ENCODE peak calls at places on chromosomes 12 and 14, in six cellular contexts. One of them, this sample, is unnamed.

GRCh38 chr12:51886021-51886710 is 1.7 kb upstream of the ANKRD33 start:
- DNase-seq in neural progenitor cell: no peak
- DNase-seq in mammary epithelial cell: peak
- DNase-seq in A549: peak
- DNase-seq in GM23338: peak
- DNase-seq in pancreas: no peak
- DNase-seq in this sample: peak

GRCh38 chr12:2854669-2855453 is 2.0 kb downstream of the TEX52 start:
- DNase-seq in mammary epithelial cell: no peak
- DNase-seq in A549: no peak
- DNase-seq in GM23338: no peak
- DNase-seq in neural progenitor cell: no peak
- DNase-seq in pancreas: peak
- DNase-seq in this sample: no peak

GRCh38 chr12:78316150-78316549 is 485.5 kb downstream of the NAV3 start:
- DNase-seq in neural progenitor cell: peak
- DNase-seq in A549: no peak
- DNase-seq in mammary epithelial cell: no peak
- DNase-seq in GM23338: peak
- DNase-seq in pancreas: no peak
- DNase-seq in this sample: no peak

GRCh38 chr12:7047318-7047717 is 13.2 kb upstream of the C1S start:
- DNase-seq in GM23338: no peak
- DNase-seq in mammary epithelial cell: no peak
- DNase-seq in A549: no peak
- DNase-seq in pancreas: no peak
- DNase-seq in neural progenitor cell: no peak
- DNase-seq in this sample: no peak

GRCh38 chr12:43969882-43970281 is 134.0 kb downstream of the TMEM117 start:
- DNase-seq in pancreas: no peak
- DNase-seq in neural progenitor cell: no peak
- DNase-seq in GM23338: no peak
- DNase-seq in mammary epithelial cell: peak
- DNase-seq in A549: no peak
- DNase-seq in this sample: no peak

GRCh38 chr12:94305293-94305957 is 154.2 kb downstream of the CEP83 start:
- DNase-seq in mammary epithelial cell: no peak
- DNase-seq in A549: no peak
- DNase-seq in pancreas: no peak
- DNase-seq in GM23338: peak
- DNase-seq in neural progenitor cell: no peak
- DNase-seq in this sample: peak

GRCh38 chr12:124651508-124652273 is 84.3 kb upstream of the NCOR2 start:
- DNase-seq in GM23338: no peak
- DNase-seq in mammary epithelial cell: no peak
- DNase-seq in A549: no peak
- DNase-seq in pancreas: no peak
- DNase-seq in neural progenitor cell: no peak
- DNase-seq in this sample: no peak

GRCh38 chr14:89206426-89206825 is 210.6 kb downstream of the FOXN3 start:
- DNase-seq in mammary epithelial cell: no peak
- DNase-seq in pancreas: no peak
- DNase-seq in A549: no peak
- DNase-seq in neural progenitor cell: no peak
- DNase-seq in GM23338: no peak
- DNase-seq in this sample: no peak

GRCh38 chr12:48991247-48992050 is 7.7 kb downstream of the DDN start:
- DNase-seq in A549: no peak
- DNase-seq in neural progenitor cell: no peak
- DNase-seq in GM23338: no peak
- DNase-seq in pancreas: no peak
- DNase-seq in mammary epithelial cell: no peak
- DNase-seq in this sample: no peak

GRCh38 chr14:69755299-69755698 is 11.6 kb upstream of the SRSF5 start:
- DNase-seq in neural progenitor cell: no peak
- DNase-seq in mammary epithelial cell: no peak
- DNase-seq in GM23338: no peak
- DNase-seq in A549: no peak
- DNase-seq in pancreas: no peak
- DNase-seq in this sample: no peak

GRCh38 chr14:60651936-60652673 is 2.8 kb upstream of the SIX1 start:
- DNase-seq in neural progenitor cell: peak
- DNase-seq in mammary epithelial cell: no peak
- DNase-seq in pancreas: peak
- DNase-seq in A549: no peak
- DNase-seq in GM23338: peak
- DNase-seq in this sample: no peak

GRCh38 chr12:125198647-125199046 is 133.4 kb downstream of the AACS start:
- DNase-seq in A549: no peak
- DNase-seq in pancreas: no peak
- DNase-seq in mammary epithelial cell: no peak
- DNase-seq in GM23338: peak
- DNase-seq in neural progenitor cell: peak
- DNase-seq in this sample: no peak

GRCh38 chr12:11901687-11902524 is 168.8 kb upstream of the BCL2L14 start:
- DNase-seq in mammary epithelial cell: no peak
- DNase-seq in pancreas: no peak
- DNase-seq in neural progenitor cell: no peak
- DNase-seq in A549: no peak
- DNase-seq in GM23338: no peak
- DNase-seq in this sample: no peak

GRCh38 chr14:66105819-66106218 is 380.4 kb upstream of the CCDC196 start:
- DNase-seq in A549: no peak
- DNase-seq in mammary epithelial cell: peak
- DNase-seq in GM23338: no peak
- DNase-seq in pancreas: no peak
- DNase-seq in neural progenitor cell: no peak
- DNase-seq in this sample: peak

GRCh38 chr14:90630407-90630806 is 185.8 kb downstream of the TTC7B start:
- DNase-seq in neural progenitor cell: no peak
- DNase-seq in A549: no peak
- DNase-seq in GM23338: no peak
- DNase-seq in pancreas: no peak
- DNase-seq in mammary epithelial cell: no peak
- DNase-seq in this sample: no peak

GRCh38 chr12:2998789-2999264 is 39.6 kb downstream of the TEAD4 start:
- DNase-seq in neural progenitor cell: peak
- DNase-seq in A549: no peak
- DNase-seq in pancreas: peak
- DNase-seq in mammary epithelial cell: no peak
- DNase-seq in GM23338: peak
- DNase-seq in this sample: peak

GRCh38 chr14:64841121-64841611 is 38.5 kb downstream of the SPTB start:
- DNase-seq in mammary epithelial cell: peak
- DNase-seq in pancreas: no peak
- DNase-seq in GM23338: peak
- DNase-seq in A549: peak
- DNase-seq in neural progenitor cell: peak
- DNase-seq in this sample: no peak

GRCh38 chr14:27553820-27554219 is 956.0 kb upstream of the NOVA1 start:
- DNase-seq in GM23338: peak
- DNase-seq in mammary epithelial cell: no peak
- DNase-seq in A549: no peak
- DNase-seq in pancreas: no peak
- DNase-seq in neural progenitor cell: peak
- DNase-seq in this sample: no peak

GRCh38 chr12:85821216-85821615 is 15.0 kb downstream of the RASSF9 start:
- DNase-seq in pancreas: no peak
- DNase-seq in mammary epithelial cell: no peak
- DNase-seq in GM23338: no peak
- DNase-seq in neural progenitor cell: no peak
- DNase-seq in A549: no peak
- DNase-seq in this sample: no peak

GRCh38 chr12:53328043-53328435 is 6.6 kb upstream of the AAAS start:
- DNase-seq in neural progenitor cell: peak
- DNase-seq in pancreas: no peak
- DNase-seq in mammary epithelial cell: no peak
- DNase-seq in A549: peak
- DNase-seq in GM23338: peak
- DNase-seq in this sample: no peak

GRCh38 chr14:84891414-84891813 is 638.5 kb upstream of the FLRT2 start:
- DNase-seq in A549: no peak
- DNase-seq in mammary epithelial cell: peak
- DNase-seq in GM23338: no peak
- DNase-seq in neural progenitor cell: no peak
- DNase-seq in pancreas: no peak
- DNase-seq in this sample: no peak

GRCh38 chr12:124869011-124869665 is 5.5 kb upstream of the SCARB1 start:
- DNase-seq in neural progenitor cell: peak
- DNase-seq in GM23338: peak
- DNase-seq in pancreas: no peak
- DNase-seq in A549: no peak
- DNase-seq in mammary epithelial cell: peak
- DNase-seq in this sample: no peak

GRCh38 chr14:92386637-92387036 is 63.7 kb downstream of the SLC24A4 start:
- DNase-seq in GM23338: no peak
- DNase-seq in mammary epithelial cell: no peak
- DNase-seq in A549: no peak
- DNase-seq in neural progenitor cell: no peak
- DNase-seq in pancreas: no peak
- DNase-seq in this sample: no peak

GRCh38 chr12:79262938-79263337 is 398.4 kb downstream of the SYT1 start:
- DNase-seq in A549: no peak
- DNase-seq in pancreas: no peak
- DNase-seq in GM23338: no peak
- DNase-seq in neural progenitor cell: peak
- DNase-seq in mammary epithelial cell: peak
- DNase-seq in this sample: no peak

GRCh38 chr12:118050972-118051910 is 9.7 kb downstream of the WSB2 start:
- DNase-seq in GM23338: no peak
- DNase-seq in neural progenitor cell: no peak
- DNase-seq in mammary epithelial cell: no peak
- DNase-seq in pancreas: no peak
- DNase-seq in A549: no peak
- DNase-seq in this sample: no peak

GRCh38 chr14:69996197-69996596 is 117.0 kb downstream of the SMOC1 start:
- DNase-seq in A549: no peak
- DNase-seq in pancreas: no peak
- DNase-seq in mammary epithelial cell: peak
- DNase-seq in neural progenitor cell: no peak
- DNase-seq in GM23338: no peak
- DNase-seq in this sample: no peak

GRCh38 chr12:19437996-19438395 is 1.3 kb upstream of the AEBP2 start:
- DNase-seq in GM23338: peak
- DNase-seq in pancreas: no peak
- DNase-seq in mammary epithelial cell: no peak
- DNase-seq in neural progenitor cell: peak
- DNase-seq in A549: no peak
- DNase-seq in this sample: no peak

GRCh38 chr12:10385181-10385613 is 4.6 kb downstream of the KLRK1 start:
- DNase-seq in pancreas: no peak
- DNase-seq in A549: no peak
- DNase-seq in neural progenitor cell: no peak
- DNase-seq in mammary epithelial cell: peak
- DNase-seq in GM23338: no peak
- DNase-seq in this sample: peak

GRCh38 chr12:10393291-10393690 is 3.5 kb upstream of the KLRK1 start:
- DNase-seq in mammary epithelial cell: no peak
- DNase-seq in GM23338: no peak
- DNase-seq in neural progenitor cell: no peak
- DNase-seq in pancreas: no peak
- DNase-seq in A549: no peak
- DNase-seq in this sample: no peak

GRCh38 chr12:10392394-10392930 is 2.6 kb upstream of the KLRK1 start:
- DNase-seq in pancreas: no peak
- DNase-seq in neural progenitor cell: no peak
- DNase-seq in GM23338: no peak
- DNase-seq in mammary epithelial cell: peak
- DNase-seq in A549: peak
- DNase-seq in this sample: peak

GRCh38 chr12:10388611-10389010 is 1.2 kb downstream of the KLRK1 start:
- DNase-seq in GM23338: no peak
- DNase-seq in pancreas: no peak
- DNase-seq in neural progenitor cell: no peak
- DNase-seq in A549: no peak
- DNase-seq in mammary epithelial cell: no peak
- DNase-seq in this sample: no peak

GRCh38 chr12:10389941-10390340 is at the start of gene KLRK1:
- DNase-seq in A549: no peak
- DNase-seq in neural progenitor cell: no peak
- DNase-seq in mammary epithelial cell: no peak
- DNase-seq in pancreas: no peak
- DNase-seq in GM23338: no peak
- DNase-seq in this sample: no peak
- H3K4me3 ChIP-seq in A549: no peak
- H3K4me3 ChIP-seq in neural progenitor cell: no peak
- H3K4me3 ChIP-seq in mammary epithelial cell: no peak
- H3K4me3 ChIP-seq in pancreas: no peak
- H3K4me3 ChIP-seq in GM23338: no peak
- H3K4me3 ChIP-seq in this sample: no peak

GRCh38 chr12:5967645-5968415 is 22.8 kb upstream of the ANO2 start:
- DNase-seq in neural progenitor cell: no peak
- DNase-seq in mammary epithelial cell: no peak
- DNase-seq in A549: no peak
- DNase-seq in GM23338: no peak
- DNase-seq in pancreas: no peak
- DNase-seq in this sample: no peak

GRCh38 chr12:5971194-5971850 is 26.3 kb upstream of the ANO2 start:
- DNase-seq in GM23338: no peak
- DNase-seq in mammary epithelial cell: no peak
- DNase-seq in A549: no peak
- DNase-seq in pancreas: no peak
- DNase-seq in neural progenitor cell: no peak
- DNase-seq in this sample: no peak

GRCh38 chr12:5973461-5974115 is 28.5 kb upstream of the ANO2 start:
- DNase-seq in neural progenitor cell: no peak
- DNase-seq in A549: no peak
- DNase-seq in mammary epithelial cell: no peak
- DNase-seq in GM23338: no peak
- DNase-seq in pancreas: no peak
- DNase-seq in this sample: no peak

GRCh38 chr12:5969156-5969973 is 24.3 kb upstream of the ANO2 start:
- DNase-seq in mammary epithelial cell: no peak
- DNase-seq in neural progenitor cell: peak
- DNase-seq in pancreas: no peak
- DNase-seq in GM23338: no peak
- DNase-seq in A549: no peak
- DNase-seq in this sample: no peak

GRCh38 chr12:5969974-5970690 is 25.1 kb upstream of the ANO2 start:
- DNase-seq in A549: no peak
- DNase-seq in GM23338: no peak
- DNase-seq in mammary epithelial cell: no peak
- DNase-seq in neural progenitor cell: no peak
- DNase-seq in pancreas: no peak
- DNase-seq in this sample: no peak
- TF ChIP-seq CTCF in A549: no peak
- TF ChIP-seq CTCF in GM23338: no peak
- TF ChIP-seq CTCF in mammary epithelial cell: no peak
- TF ChIP-seq CTCF in neural progenitor cell: peak
- TF ChIP-seq CTCF in pancreas: no peak
- TF ChIP-seq CTCF in this sample: peak

GRCh38 chr12:13489246-13489645 is 292.7 kb downstream of the EMP1 start:
- DNase-seq in pancreas: no peak
- DNase-seq in mammary epithelial cell: no peak
- DNase-seq in A549: no peak
- DNase-seq in GM23338: no peak
- DNase-seq in neural progenitor cell: no peak
- DNase-seq in this sample: no peak
- H3K4me3 ChIP-seq in pancreas: no peak
- H3K4me3 ChIP-seq in mammary epithelial cell: no peak
- H3K4me3 ChIP-seq in A549: no peak
- H3K4me3 ChIP-seq in GM23338: no peak
- H3K4me3 ChIP-seq in neural progenitor cell: no peak
- H3K4me3 ChIP-seq in this sample: no peak

GRCh38 chr14:99609245-99610117 is 5.5 kb upstream of the CCDC85C start:
- DNase-seq in GM23338: no peak
- DNase-seq in neural progenitor cell: no peak
- DNase-seq in pancreas: no peak
- DNase-seq in mammary epithelial cell: no peak
- DNase-seq in A549: peak
- DNase-seq in this sample: no peak
- TF ChIP-seq CTCF in GM23338: no peak
- TF ChIP-seq CTCF in neural progenitor cell: no peak
- TF ChIP-seq CTCF in pancreas: no peak
- TF ChIP-seq CTCF in mammary epithelial cell: no peak
- TF ChIP-seq CTCF in A549: peak
- TF ChIP-seq CTCF in this sample: no peak